ENCODE peak calls at places on chromosomes 12 and 14, in seven cellular contexts. Z is GM23248, M is MM.1S, J is Karpas-422, S is SK-N-SH, H is HCT116, W is hepatocyte. U is an unnamed sample. For H3K9me2, the result is how much of the 10 kb centered on the place peaks cover.

GRCh38 chr14:71658261-71658860 is 273.9 kb upstream of the RGS6 start:
- DNase-seq in Z (peak), M (no peak), J (no peak), S (no peak), H (no peak), W (no peak), U (peak)

GRCh38 chr12:78442454-78442801 is 422.1 kb upstream of the SYT1 start:
- DNase-seq in Z (peak), M (no peak), J (no peak), S (no peak), H (no peak), W (no peak), U (no peak)

GRCh38 chr14:102215522-102216250 is 76.0 kb downstream of the WDR20 start:
- DNase-seq in Z (peak), M (no peak), J (no peak), S (no peak), H (no peak), W (no peak), U (no peak)

GRCh38 chr12:790253-790563 is 37.8 kb downstream of the WNK1 start:
- DNase-seq in Z (no peak), M (no peak), J (no peak), S (no peak), H (no peak), W (no peak), U (no peak)

GRCh38 chr12:99935608-99936007 is 49.1 kb downstream of the ANKS1B start:
- DNase-seq in Z (no peak), M (no peak), J (no peak), S (no peak), H (no peak), W (no peak), U (no peak)

GRCh38 chr14:95034806-95035205 is 122.5 kb downstream of the DICER1 start:
- DNase-seq in Z (no peak), M (no peak), J (no peak), S (no peak), H (no peak), W (no peak), U (peak)

GRCh38 chr14:96516351-96516750 is 14.2 kb downstream of the PAPOLA start:
- DNase-seq in Z (no peak), M (no peak), J (no peak), S (no peak), H (no peak), W (no peak), U (no peak)

GRCh38 chr12:52250048-52250990 is 17.3 kb downstream of the KRT7 start:
- DNase-seq in Z (no peak), M (no peak), J (no peak), S (no peak), H (no peak), W (no peak), U (no peak)

GRCh38 chr12:90043264-90043663 is 334.6 kb upstream of the ATP2B1 start:
- DNase-seq in Z (peak), M (no peak), J (no peak), S (no peak), H (no peak), W (peak), U (no peak)

GRCh38 chr14:54451178-54451601 is 10.0 kb upstream of the CNIH1 start:
- DNase-seq in Z (no peak), M (no peak), J (no peak), S (no peak), H (no peak), W (no peak), U (no peak)

GRCh38 chr12:11067514-11067913 is 5.4 kb upstream of the TAS2R46 start:
- DNase-seq in Z (peak), M (no peak), J (no peak), S (no peak), H (no peak), W (no peak), U (no peak)

GRCh38 chr14:85280074-85280473 is 249.9 kb upstream of the FLRT2 start:
- DNase-seq in Z (peak), M (no peak), J (no peak), S (no peak), H (no peak), W (no peak), U (no peak)

GRCh38 chr12:94674835-94675234 is 24.5 kb upstream of the TMCC3 start:
- DNase-seq in Z (peak), M (no peak), J (no peak), S (no peak), H (no peak), W (no peak), U (no peak)

GRCh38 chr14:98458702-98459101 is 813.3 kb downstream of the BCL11B start:
- DNase-seq in Z (no peak), M (no peak), J (no peak), S (no peak), H (no peak), W (no peak), U (no peak)
- H3K9me2 ChIP-seq in Z (under half), M (under half), J (under half), S (under half), H (under half), W (under half), U (under half)

GRCh38 chr14:77141592-77142288 is at the start of gene ZDHHC22:
- DNase-seq in Z (no peak), M (no peak), J (no peak), S (peak), H (no peak), W (no peak), U (no peak)
- H3K4me2 ChIP-seq in Z (peak), M (no peak), J (no peak), S (peak), H (peak), W (peak), U (no peak)

GRCh38 chr12:43271659-43272058 is 280.3 kb downstream of the ADAMTS20 start:
- DNase-seq in Z (no peak), M (no peak), J (no peak), S (no peak), H (no peak), W (no peak), U (no peak)

GRCh38 chr12:43277630-43278267 is 274.3 kb downstream of the ADAMTS20 start:
- DNase-seq in Z (peak), M (no peak), J (no peak), S (no peak), H (no peak), W (peak), U (no peak)

GRCh38 chr12:43267782-43268181 is 284.2 kb downstream of the ADAMTS20 start:
- DNase-seq in Z (no peak), M (no peak), J (no peak), S (no peak), H (no peak), W (no peak), U (no peak)

GRCh38 chr12:43278268-43278832 is 273.7 kb downstream of the ADAMTS20 start:
- DNase-seq in Z (peak), M (peak), J (peak), S (no peak), H (no peak), W (peak), U (peak)

GRCh38 chr12:43273467-43273866 is 278.5 kb downstream of the ADAMTS20 start:
- DNase-seq in Z (peak), M (no peak), J (no peak), S (no peak), H (no peak), W (no peak), U (no peak)
- H3K9me2 ChIP-seq in Z (under half), M (under half), J (under half), S (under half), H (under half), W (under half), U (under half)

GRCh38 chr14:50806241-50806933 is 24.6 kb downstream of the NIN start:
- DNase-seq in Z (no peak), M (no peak), J (no peak), S (no peak), H (no peak), W (no peak), U (no peak)
- H3K4me2 ChIP-seq in Z (no peak), M (no peak), J (no peak), S (no peak), H (no peak), W (no peak), U (no peak)

GRCh38 chr12:89020121-89020480 is 332.2 kb downstream of the DUSP6 start:
- DNase-seq in Z (no peak), M (no peak), J (no peak), S (peak), H (no peak), W (no peak), U (no peak)
- H3K9me2 ChIP-seq in Z (under half), M (under half), J (under half), S (under half), H (under half), W (under half), U (under half)

GRCh38 chr14:65937079-65937803 is 524.7 kb downstream of the FUT8 start:
- DNase-seq in Z (no peak), M (no peak), J (no peak), S (no peak), H (no peak), W (no peak), U (no peak)
- H3K4me2 ChIP-seq in Z (no peak), M (no peak), J (no peak), S (no peak), H (no peak), W (no peak), U (no peak)

GRCh38 chr14:36817071-36817930 is 155.6 kb downstream of the PAX9 start:
- DNase-seq in Z (no peak), M (no peak), J (peak), S (no peak), H (no peak), W (no peak), U (no peak)

GRCh38 chr14:36818212-36818611 is 156.6 kb downstream of the PAX9 start:
- DNase-seq in Z (peak), M (no peak), J (no peak), S (no peak), H (no peak), W (no peak), U (no peak)

GRCh38 chr14:36818794-36819384 is 157.2 kb downstream of the PAX9 start:
- DNase-seq in Z (peak), M (no peak), J (peak), S (no peak), H (no peak), W (no peak), U (no peak)

GRCh38 chr14:36820111-36820709 is 158.6 kb downstream of the PAX9 start:
- DNase-seq in Z (peak), M (no peak), J (peak), S (no peak), H (no peak), W (no peak), U (no peak)

GRCh38 chr14:36816481-36816880 is 154.8 kb downstream of the PAX9 start:
- DNase-seq in Z (no peak), M (no peak), J (peak), S (no peak), H (no peak), W (no peak), U (no peak)
- H3K9me2 ChIP-seq in Z (under half), M (under half), J (under half), S (under half), H (under half), W (under half), U (under half)

GRCh38 chr14:64747327-64747726 is 43.1 kb downstream of the PLEKHG3 start:
- DNase-seq in Z (no peak), M (no peak), J (no peak), S (no peak), H (no peak), W (no peak), U (no peak)

GRCh38 chr14:64748521-64748920 is 44.3 kb downstream of the PLEKHG3 start:
- DNase-seq in Z (no peak), M (no peak), J (no peak), S (no peak), H (no peak), W (no peak), U (no peak)

GRCh38 chr14:64745511-64746041 is 41.4 kb downstream of the PLEKHG3 start:
- DNase-seq in Z (no peak), M (no peak), J (no peak), S (no peak), H (no peak), W (no peak), U (no peak)

GRCh38 chr14:64748995-64749714 is 44.9 kb downstream of the PLEKHG3 start:
- DNase-seq in Z (no peak), M (no peak), J (no peak), S (no peak), H (no peak), W (no peak), U (no peak)

DNA sequence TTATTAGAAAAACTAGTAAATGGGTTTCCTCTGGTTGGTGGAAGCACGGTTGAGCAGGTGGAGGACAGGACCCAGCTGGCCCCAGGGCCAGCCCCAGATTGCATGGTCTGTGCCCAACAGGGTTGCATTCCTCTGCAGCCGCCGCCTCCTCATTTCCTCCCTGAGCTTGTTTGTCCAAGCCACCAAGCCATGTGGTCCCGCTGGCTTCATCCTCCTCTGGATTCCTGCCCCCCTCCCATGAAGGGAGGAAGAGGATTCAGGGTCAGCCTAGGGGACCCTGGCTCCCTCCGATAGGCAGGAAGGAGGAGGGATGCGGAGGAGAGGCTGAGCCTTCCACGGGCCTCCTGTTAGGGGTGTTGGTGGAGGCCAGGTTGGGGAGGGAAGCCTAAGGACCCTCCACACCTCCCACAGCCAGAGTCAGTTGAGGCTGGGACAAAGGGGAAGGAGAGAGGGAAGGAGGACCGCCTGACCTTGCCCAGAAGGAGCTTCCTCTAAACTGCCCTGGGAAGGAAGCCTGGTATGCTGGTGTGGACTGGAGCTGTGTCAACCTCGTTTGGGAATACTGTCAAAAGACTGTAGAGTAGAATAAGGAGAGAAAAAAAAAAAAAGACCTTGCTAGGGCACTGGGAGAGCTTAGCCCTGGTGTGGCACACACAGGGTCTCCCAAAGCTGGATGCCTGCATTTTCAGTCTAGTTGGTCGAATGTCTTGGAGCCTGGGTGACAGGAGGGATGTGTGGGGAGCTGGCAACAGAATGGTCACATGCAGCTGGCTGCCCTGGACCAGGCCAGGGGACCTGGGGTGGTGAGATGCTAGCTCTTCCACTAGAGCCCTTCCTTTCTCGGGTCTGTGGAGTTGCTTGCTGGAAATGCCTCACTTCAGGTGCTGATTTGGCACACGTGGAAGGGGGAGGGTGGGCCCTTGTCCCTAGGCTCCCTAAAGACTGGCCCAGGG is 42.4 kb downstream of the PLEKHG3 start:
- DNase-seq in Z (no peak), M (no peak), J (no peak), S (no peak), H (no peak), W (no peak), U (no peak)
- H3K4me2 ChIP-seq in Z (no peak), M (no peak), J (no peak), S (no peak), H (no peak), W (no peak), U (no peak)

U was measured in OCI-LY7.